ENCODE peak calls at places on chromosomes 5 and 9, in four cellular contexts. One of them, this sample, is unnamed.
A peak's percentile ranks its signal among the peaks of the same experiment; 100 is the strongest.

GRCh38 chr9:14216612-14217194 is 97.2 kb downstream of the NFIB start:
- DNase-seq in mesendoderm: no peak
- DNase-seq in H1: no peak
- DNase-seq in IMR-90: no peak
- DNase-seq in this sample: no peak

GRCh38 chr9:85715587-85715986 is 26.2 kb downstream of the AGTPBP1 start:
- DNase-seq in mesendoderm: no peak
- DNase-seq in H1: no peak
- DNase-seq in IMR-90: no peak
- DNase-seq in this sample: no peak

GRCh38 chr5:65623482-65623881 is 651 bp downstream of the TRIM23 start:
- DNase-seq in mesendoderm: no peak
- DNase-seq in H1: no peak
- DNase-seq in IMR-90: no peak
- DNase-seq in this sample: no peak

GRCh38 chr5:127739807-127740384 is 36.7 kb downstream of the CCDC192 start:
- DNase-seq in mesendoderm: peak; percentile 23
- DNase-seq in H1: no peak
- DNase-seq in IMR-90: no peak
- DNase-seq in this sample: no peak

GRCh38 chr9:123365881-123366528 is 10.0 kb downstream of the CRB2 start:
- DNase-seq in mesendoderm: no peak
- DNase-seq in H1: no peak
- DNase-seq in IMR-90: no peak
- DNase-seq in this sample: peak; percentile 88

GRCh38 chr9:95724253-95724991 is 151.1 kb upstream of the ERCC6L2 start:
- DNase-seq in mesendoderm: no peak
- DNase-seq in H1: no peak
- DNase-seq in IMR-90: no peak
- DNase-seq in this sample: no peak

GRCh38 chr5:138953370-138954256 is 78.5 kb upstream of the LRRTM2 start:
- DNase-seq in mesendoderm: no peak
- DNase-seq in H1: no peak
- DNase-seq in IMR-90: peak; percentile 54
- DNase-seq in this sample: no peak

GRCh38 chr5:125006011-125006685 is 259.7 kb upstream of the ZNF608 start:
- DNase-seq in mesendoderm: peak; percentile 57
- DNase-seq in H1: no peak
- DNase-seq in IMR-90: no peak
- DNase-seq in this sample: no peak

GRCh38 chr5:178301641-178302040 is 69.0 kb upstream of the PHYKPL start:
- DNase-seq in mesendoderm: no peak
- DNase-seq in H1: no peak
- DNase-seq in IMR-90: no peak
- DNase-seq in this sample: no peak

GRCh38 chr5:158430166-158430828 is 571.4 kb upstream of the CLINT1 start:
- DNase-seq in mesendoderm: no peak
- DNase-seq in H1: no peak
- DNase-seq in IMR-90: no peak
- DNase-seq in this sample: no peak

GRCh38 chr9:87713278-87713989 is 12.5 kb upstream of the CTSL start:
- DNase-seq in mesendoderm: peak; percentile 66
- DNase-seq in H1: no peak
- DNase-seq in IMR-90: peak; percentile 99
- DNase-seq in this sample: no peak

GRCh38 chr9:94443039-94443722 is 111.7 kb upstream of the PCAT7 start:
- DNase-seq in mesendoderm: no peak
- DNase-seq in H1: no peak
- DNase-seq in IMR-90: no peak
- DNase-seq in this sample: no peak

GRCh38 chr5:127080001-127080478 is 6.7 kb upstream of the C5orf63 start:
- DNase-seq in mesendoderm: peak; percentile 95
- DNase-seq in H1: no peak
- DNase-seq in IMR-90: no peak
- DNase-seq in this sample: peak; percentile 61

GRCh38 chr5:68730220-68731010 is 363.4 kb upstream of the SLC30A5 start:
- DNase-seq in mesendoderm: peak; percentile 39
- DNase-seq in H1: no peak
- DNase-seq in IMR-90: peak; percentile 75
- DNase-seq in this sample: no peak

GRCh38 chr9:110180713-110181434 is 27.1 kb downstream of the C9orf152 start:
- DNase-seq in mesendoderm: no peak
- DNase-seq in H1: no peak
- DNase-seq in IMR-90: peak; percentile 80
- DNase-seq in this sample: no peak

GRCh38 chr5:93850311-93850710 is 108.9 kb upstream of the POU5F2 start:
- DNase-seq in mesendoderm: no peak
- DNase-seq in H1: no peak
- DNase-seq in IMR-90: no peak
- DNase-seq in this sample: no peak

GRCh38 chr5:132013711-132014110 is 2.3 kb upstream of the ACSL6 start:
- DNase-seq in mesendoderm: no peak
- DNase-seq in H1: peak; percentile 10
- DNase-seq in IMR-90: no peak
- DNase-seq in this sample: peak; percentile 8

GRCh38 chr5:60102961-60103683 is 209.6 kb upstream of the PDE4D start:
- DNase-seq in mesendoderm: peak; percentile 1
- DNase-seq in H1: no peak
- DNase-seq in IMR-90: no peak
- DNase-seq in this sample: no peak

GRCh38 chr5:134086943-134087305 is 27.6 kb upstream of the TCF7 start:
- DNase-seq in mesendoderm: no peak
- DNase-seq in H1: no peak
- DNase-seq in IMR-90: no peak
- DNase-seq in this sample: peak; percentile 20

GRCh38 chr9:4167040-4167671 is 132.7 kb downstream of the GLIS3 start:
- DNase-seq in mesendoderm: no peak
- DNase-seq in H1: no peak
- DNase-seq in IMR-90: peak; percentile 88
- DNase-seq in this sample: no peak

GRCh38 chr5:125870271-125870670 is 552.9 kb upstream of the GRAMD2B start:
- DNase-seq in mesendoderm: no peak
- DNase-seq in H1: no peak
- DNase-seq in IMR-90: peak; percentile 1
- DNase-seq in this sample: no peak

GRCh38 chr5:77798448-77798847 is 22.3 kb upstream of the TBCA start:
- DNase-seq in mesendoderm: no peak
- DNase-seq in H1: no peak
- DNase-seq in IMR-90: no peak
- DNase-seq in this sample: no peak

GRCh38 chr9:38062498-38063362 is 6.3 kb downstream of the SHB start:
- DNase-seq in mesendoderm: no peak
- DNase-seq in H1: no peak
- DNase-seq in IMR-90: peak; percentile 84
- DNase-seq in this sample: no peak

GRCh38 chr9:70120834-70121510 is 77.3 kb downstream of the MAMDC2 start:
- DNase-seq in mesendoderm: peak; percentile 51
- DNase-seq in H1: no peak
- DNase-seq in IMR-90: peak; percentile 97
- DNase-seq in this sample: no peak

GRCh38 chr5:95590880-95591279 is 29.0 kb upstream of the GPR150 start:
- DNase-seq in mesendoderm: no peak
- DNase-seq in H1: no peak
- DNase-seq in IMR-90: no peak
- DNase-seq in this sample: no peak

GRCh38 chr9:38157711-38158110 is 88.7 kb upstream of the SHB start:
- DNase-seq in mesendoderm: no peak
- DNase-seq in H1: no peak
- DNase-seq in IMR-90: no peak
- DNase-seq in this sample: no peak

GRCh38 chr9:70318002-70318401 is 59.2 kb downstream of the SMC5 start:
- DNase-seq in mesendoderm: peak; percentile 64
- DNase-seq in H1: no peak
- DNase-seq in IMR-90: no peak
- DNase-seq in this sample: peak; percentile 36

GRCh38 chr5:131548190-131548589 is 86.8 kb downstream of the RAPGEF6 start:
- DNase-seq in mesendoderm: no peak
- DNase-seq in H1: no peak
- DNase-seq in IMR-90: no peak
- DNase-seq in this sample: no peak

GRCh38 chr9:102405218-102405867 is 589.8 kb upstream of the CYLC2 start:
- DNase-seq in mesendoderm: no peak
- DNase-seq in H1: no peak
- DNase-seq in IMR-90: no peak
- DNase-seq in this sample: no peak

GRCh38 chr5:115396698-115397097 is 100.2 kb upstream of the CCDC112 start:
- DNase-seq in mesendoderm: no peak
- DNase-seq in H1: no peak
- DNase-seq in IMR-90: peak; percentile 37
- DNase-seq in this sample: no peak

GRCh38 chr9:37486256-37486615 is 488 bp downstream of the POLR1E start:
- DNase-seq in mesendoderm: no peak
- DNase-seq in H1: no peak
- DNase-seq in IMR-90: no peak
- DNase-seq in this sample: no peak

GRCh38 chr5:73540192-73540591 is 25.2 kb downstream of the ANKRA2 start:
- DNase-seq in mesendoderm: no peak
- DNase-seq in H1: no peak
- DNase-seq in IMR-90: peak; percentile 90
- DNase-seq in this sample: no peak

GRCh38 chr9:3401556-3401955 is 124.2 kb downstream of the RFX3 start:
- DNase-seq in mesendoderm: no peak
- DNase-seq in H1: no peak
- DNase-seq in IMR-90: no peak
- DNase-seq in this sample: no peak

GRCh38 chr9:35518212-35518917 is 28.5 kb downstream of the RUSC2 start:
- DNase-seq in mesendoderm: peak; percentile 99
- DNase-seq in H1: no peak
- DNase-seq in IMR-90: peak; percentile 94
- DNase-seq in this sample: peak; percentile 82
- H4K5ac ChIP-seq in mesendoderm: no peak overlapping the region
- H4K5ac ChIP-seq in H1: no peak overlapping the region
- H4K5ac ChIP-seq in IMR-90: peak overlapping the region; percentile 94
- H4K5ac ChIP-seq in this sample: no peak overlapping the region

DNA sequence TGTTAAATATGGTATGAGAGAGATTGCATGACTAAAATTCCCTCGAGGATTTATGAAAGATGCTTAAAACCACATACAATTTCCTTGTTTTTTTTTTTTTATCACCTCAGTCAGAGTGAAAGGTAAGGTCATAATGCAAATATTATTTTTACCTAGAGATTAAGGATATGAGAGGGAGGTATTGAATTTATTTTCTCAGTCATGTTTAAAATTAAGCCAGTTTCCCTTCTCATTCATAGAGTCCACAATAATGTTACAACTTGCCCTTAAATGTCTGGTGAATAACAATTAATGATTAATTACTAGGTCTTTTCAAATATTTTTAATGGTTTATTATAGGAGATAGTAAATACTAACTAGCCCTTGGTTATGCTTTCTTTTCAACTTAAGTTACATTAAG is 144.9 kb upstream of the HAPLN1 start:
- DNase-seq in mesendoderm: no peak
- DNase-seq in H1: no peak
- DNase-seq in IMR-90: no peak
- DNase-seq in this sample: no peak
- H4K5ac ChIP-seq in mesendoderm: no peak overlapping the region
- H4K5ac ChIP-seq in H1: no peak overlapping the region
- H4K5ac ChIP-seq in IMR-90: no peak overlapping the region
- H4K5ac ChIP-seq in this sample: no peak overlapping the region

DNA sequence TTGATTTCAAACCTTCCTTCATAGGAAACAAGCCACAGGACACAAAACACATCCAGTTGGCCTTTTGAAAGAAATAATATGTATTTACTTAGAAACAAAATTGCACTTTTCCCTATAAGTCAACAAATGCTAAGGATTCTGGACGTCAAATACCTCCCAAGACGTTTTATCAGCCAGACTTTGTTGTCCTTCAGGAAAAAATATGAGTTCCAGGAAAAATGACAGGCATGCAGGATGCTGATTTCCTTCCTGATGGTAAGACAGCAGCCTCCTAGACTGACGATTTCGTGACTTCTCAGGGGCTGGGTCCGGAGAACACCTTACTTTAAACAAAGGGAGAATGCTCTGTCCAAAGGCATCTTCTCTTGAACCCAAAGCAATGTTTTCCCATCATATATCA is 69.1 kb downstream of the IL6ST start:
- DNase-seq in mesendoderm: no peak
- DNase-seq in H1: no peak
- DNase-seq in IMR-90: no peak
- DNase-seq in this sample: no peak
- H4K5ac ChIP-seq in mesendoderm: no peak overlapping the region
- H4K5ac ChIP-seq in H1: no peak overlapping the region
- H4K5ac ChIP-seq in IMR-90: no peak overlapping the region
- H4K5ac ChIP-seq in this sample: no peak overlapping the region

GRCh38 chr5:173175523-173175922 is 31.2 kb downstream of the BNIP1 start:
- DNase-seq in mesendoderm: peak; percentile 44
- DNase-seq in H1: no peak
- DNase-seq in IMR-90: no peak
- DNase-seq in this sample: no peak
- H4K5ac ChIP-seq in mesendoderm: no peak overlapping the region
- H4K5ac ChIP-seq in H1: no peak overlapping the region
- H4K5ac ChIP-seq in IMR-90: no peak overlapping the region
- H4K5ac ChIP-seq in this sample: no peak overlapping the region